ENCODE peak calls at places on chromosomes 3 and 15, in eight cellular contexts. K, D, F, I, O, M, R and G are unnamed samples.
A peak's percentile ranks its signal among the peaks of the same experiment; 100 is the strongest.

GRCh38 chr3:9201278-9201677 is 48.2 kb downstream of the SRGAP3 start:
- DNase-seq in K (no peak), R (no peak), D (no peak), I (no peak), F (no peak), O (no peak), M (no peak), G (no peak)

GRCh38 chr15:73870700-73871408 is 2.5 kb upstream of the TBC1D21 start:
- DNase-seq in R (no peak), K (no peak), O (no peak), F (no peak), I (no peak), D (no peak), M (no peak), G (no peak)

GRCh38 chr15:30984542-30984941 is 6.9 kb downstream of the MTMR10 start:
- DNase-seq in O (no peak), F (no peak), D (no peak), M (no peak), K (no peak), I (no peak), R (no peak), G (no peak)

GRCh38 chr15:56732135-56732880 is 1.0 kb downstream of the ZNF280D start:
- DNase-seq in K (no peak), R (peak; percentile 46), F (no peak), O (no peak), D (no peak), M (peak; percentile 27), I (no peak), G (no peak)

GRCh38 chr3:171371354-171371753 is 88.9 kb downstream of the TNIK start:
- DNase-seq in K (no peak), I (no peak), M (no peak), R (no peak), D (no peak), F (no peak), O (no peak), G (no peak)

GRCh38 chr15:34023932-34024331 is 15.1 kb downstream of the AVEN start:
- DNase-seq in F (no peak), D (no peak), K (no peak), O (no peak), M (no peak), R (no peak), I (no peak), G (no peak)

GRCh38 chr15:25054943-25055342 is 100.2 kb downstream of the SNRPN start:
- DNase-seq in K (no peak), D (peak; percentile 28), I (no peak), R (no peak), M (no peak), O (no peak), F (no peak), G (no peak)

GRCh38 chr3:172040976-172041963 is 1.9 kb downstream of the FNDC3B start:
- DNase-seq in D (peak; percentile 69), O (no peak), F (no peak), K (peak; percentile 32), I (no peak), R (no peak), M (peak; percentile 52), G (no peak)

GRCh38 chr15:33008284-33009011 is 186.1 kb downstream of the FMN1 start:
- DNase-seq in O (no peak), M (peak; percentile 49), F (no peak), I (no peak), K (no peak), D (no peak), R (no peak), G (no peak)